ENCODE peak calls at places on chromosomes 13 and 19, in nine cellular contexts. F is nucleus accumbens; A is stimulated activated CD4-positive, alpha-beta T cell treated with anti-CD3 and anti-CD28 coated beads, Interleukin-15, amount 100 ng/mL, for 1 hour; Z is SK-N-MC; E is T-helper 2 cell treated with Interferon-gamma antibody and Interleukin-4, amounts not matched to agents 5 μg/mL and 100 μg/mL, for 36 hours; S is upper lobe of left lung; U is progenitor cell of endocrine pancreas; N is glutamatergic neuron; T is COR-L47. I is an unnamed sample.

GRCh38 chr19:46299004-46299509 is 2.2 kb downstream of the HIF3A start:
- DNase-seq in F (peak; percentile 82), A (no peak), Z (no peak), E (no peak), S (peak; percentile 96), U (no peak), N (no peak), T (peak; percentile 98), I (no peak)

GRCh38 chr13:97298816-97299215 is 76.7 kb downstream of the MBNL2 start:
- DNase-seq in F (no peak), A (no peak), Z (no peak), E (no peak), S (no peak), U (no peak), N (no peak), T (no peak), I (no peak)

GRCh38 chr19:6271721-6272410 is 7.9 kb downstream of the MLLT1 start:
- DNase-seq in F (peak; percentile 50), A (no peak), Z (no peak), E (no peak), S (peak; percentile 90), U (no peak), N (no peak), T (no peak), I (no peak)

GRCh38 chr19:48702701-48703100 is 6.9 kb downstream of the FUT2 start:
- DNase-seq in F (no peak), A (no peak), Z (no peak), E (no peak), S (peak; percentile 51), U (no peak), N (no peak), T (no peak), I (no peak)

GRCh38 chr19:18007939-18008673 is at the start of gene ARRDC2:
- DNase-seq in F (peak; percentile 94), A (peak; percentile 83), Z (peak; percentile 39), E (peak; percentile 86), S (peak; percentile 96), U (peak; percentile 69), N (peak; percentile 88), T (peak; percentile 84), I (peak; percentile 87)

GRCh38 chr13:46085737-46086136 is 19.1 kb downstream of the CPB2 start:
- DNase-seq in F (no peak), A (no peak), Z (no peak), E (no peak), S (peak; percentile 62), U (no peak), N (no peak), T (no peak), I (no peak)

GRCh38 chr13:36571444-36571843 is 102.4 kb upstream of the SERTM1 start:
- DNase-seq in F (no peak), A (no peak), Z (no peak), E (no peak), S (no peak), U (no peak), N (no peak), T (no peak), I (no peak)

GRCh38 chr19:46813570-46814358 is 25.4 kb upstream of the SLC1A5 start:
- DNase-seq in F (no peak), A (no peak), Z (no peak), E (no peak), S (no peak), U (no peak), N (no peak), T (no peak), I (no peak)

GRCh38 chr19:15779756-15780476 is 7.5 kb upstream of the OR10H5 start:
- DNase-seq in F (peak; percentile 89), A (no peak), Z (no peak), E (no peak), S (peak; percentile 83), U (no peak), N (no peak), T (peak; percentile 9), I (no peak)

GRCh38 chr13:114142640-114143490 is 10.4 kb upstream of the RASA3 start:
- DNase-seq in F (no peak), A (peak; percentile 68), Z (no peak), E (peak; percentile 54), S (no peak), U (no peak), N (no peak), T (peak; percentile 93), I (peak; percentile 79)

GRCh38 chr13:52009985-52010384 is 1.3 kb downstream of the ATP7B start:
- DNase-seq in F (no peak), A (no peak), Z (no peak), E (no peak), S (no peak), U (no peak), N (no peak), T (no peak), I (no peak)

GRCh38 chr13:33544308-33544707 is 258.8 kb upstream of the STARD13 start:
- DNase-seq in F (no peak), A (no peak), Z (no peak), E (no peak), S (no peak), U (no peak), N (no peak), T (no peak), I (no peak)

GRCh38 chr13:84670245-84670644 is 788.0 kb upstream of the SLITRK1 start:
- DNase-seq in F (no peak), A (no peak), Z (no peak), E (no peak), S (no peak), U (no peak), N (no peak), T (no peak), I (no peak)

GRCh38 chr19:8310342-8311055 is 2.3 kb upstream of the CD320 start:
- DNase-seq in F (no peak), A (no peak), Z (no peak), E (no peak), S (no peak), U (no peak), N (no peak), T (no peak), I (no peak)

GRCh38 chr13:30565658-30566057 is 52.1 kb upstream of the USPL1 start:
- DNase-seq in F (no peak), A (no peak), Z (no peak), E (no peak), S (no peak), U (no peak), N (no peak), T (no peak), I (no peak)

GRCh38 chr19:47306303-47306702 is 3.4 kb upstream of the C5AR1 start:
- DNase-seq in F (no peak), A (no peak), Z (no peak), E (no peak), S (no peak), U (no peak), N (no peak), T (no peak), I (no peak)

GRCh38 chr19:34145741-34146202 is 26.5 kb upstream of the LSM14A start:
- DNase-seq in F (no peak), A (no peak), Z (peak; percentile 16), E (peak; percentile 28), S (no peak), U (peak; percentile 19), N (peak; percentile 49), T (peak; percentile 15), I (peak; percentile 39)

GRCh38 chr19:2302319-2303208 is 5.4 kb downstream of the LINGO3 start:
- DNase-seq in F (peak; percentile 12), A (no peak), Z (no peak), E (no peak), S (peak; percentile 87), U (no peak), N (peak; percentile 50), T (no peak), I (no peak)

GRCh38 chr19:10112037-10112751 is 701 bp downstream of the P2RY11 start:
- DNase-seq in F (no peak), A (no peak), Z (no peak), E (peak; percentile 73), S (no peak), U (no peak), N (no peak), T (no peak), I (no peak)

GRCh38 chr13:93416943-93417342 is 190.3 kb downstream of the GPC6 start:
- DNase-seq in F (no peak), A (no peak), Z (no peak), E (no peak), S (no peak), U (no peak), N (no peak), T (no peak), I (no peak)

GRCh38 chr13:46679369-46680180 is 117.4 kb downstream of the ESD start:
- DNase-seq in F (no peak), A (no peak), Z (no peak), E (peak; percentile 37), S (peak; percentile 5), U (no peak), N (no peak), T (peak; percentile 38), I (peak; percentile 30)

GRCh38 chr13:109162248-109163051 is 533.0 kb downstream of the MYO16 start:
- DNase-seq in F (no peak), A (no peak), Z (no peak), E (peak; percentile 30), S (no peak), U (no peak), N (no peak), T (no peak), I (peak; percentile 11)

GRCh38 chr19:1455336-1456120 is 5.6 kb downstream of the APC2 start:
- DNase-seq in F (no peak), A (no peak), Z (peak; percentile 28), E (peak; percentile 47), S (peak; percentile 88), U (no peak), N (peak; percentile 83), T (no peak), I (peak; percentile 55)